ENCODE peak calls at places on chromosome 14, in six cellular contexts. G is osteoblast, I is left lung, H is tibial artery, N is neural progenitor cell, O is lower lobe of right lung. V is an unnamed sample.
A peak's percentile ranks its signal among the peaks of the same experiment; 100 is the strongest.

GRCh38 chr14:51873221-51873893 is 12.9 kb downstream of the GNG2 start:
- DNase-seq in G (peak; percentile 58), I (no peak), H (no peak), N (no peak), O (no peak), V (no peak)

GRCh38 chr14:100575266-100575995 is 11.8 kb downstream of the BEGAIN start:
- DNase-seq in G (no peak), I (no peak), H (no peak), N (no peak), O (no peak), V (no peak)

GRCh38 chr14:101500681-101501080 is 60.6 kb upstream of the DIO3 start:
- DNase-seq in G (peak; percentile 81), I (peak; percentile 19), H (peak; percentile 16), N (no peak), O (no peak), V (no peak)

GRCh38 chr14:69880851-69881250 is 1.6 kb downstream of the SMOC1 start:
- DNase-seq in G (no peak), I (no peak), H (no peak), N (peak; percentile 10), O (no peak), V (no peak)

GRCh38 chr14:36672095-36672494 is 10.4 kb downstream of the PAX9 start:
- DNase-seq in G (no peak), I (no peak), H (no peak), N (no peak), O (no peak), V (no peak)

GRCh38 chr14:51004352-51004800 is 60.1 kb upstream of the PYGL start:
- DNase-seq in G (no peak), I (peak; percentile 48), H (no peak), N (no peak), O (peak; percentile 50), V (no peak)

GRCh38 chr14:101514136-101514535 is 47.2 kb upstream of the DIO3 start:
- DNase-seq in G (no peak), I (no peak), H (no peak), N (no peak), O (no peak), V (no peak)

GRCh38 chr14:69131176-69131575 is 21.7 kb downstream of the DCAF5 start:
- DNase-seq in G (no peak), I (no peak), H (no peak), N (peak; percentile 74), O (no peak), V (no peak)

GRCh38 chr14:21053184-21054122 is 4.2 kb upstream of the RNASE8 start:
- DNase-seq in G (no peak), I (no peak), H (no peak), N (no peak), O (no peak), V (no peak)

GRCh38 chr14:33404054-33404453 is 465.4 kb downstream of the NPAS3 start:
- DNase-seq in G (no peak), I (no peak), H (no peak), N (no peak), O (no peak), V (no peak)

GRCh38 chr14:101475468-101476257 is 85.6 kb upstream of the DIO3 start:
- DNase-seq in G (peak; percentile 98), I (peak; percentile 31), H (peak; percentile 69), N (no peak), O (no peak), V (no peak)

GRCh38 chr14:37977481-37977880 is 230.2 kb upstream of the SSTR1 start:
- DNase-seq in G (no peak), I (no peak), H (no peak), N (no peak), O (no peak), V (no peak)

GRCh38 chr14:52835122-52835903 is 43.9 kb upstream of the GNPNAT1 start:
- DNase-seq in G (peak; percentile 65), I (peak; percentile 71), H (no peak), N (peak; percentile 39), O (no peak), V (no peak)

GRCh38 chr14:93207468-93208308 is 632 bp downstream of the UBR7 start:
- DNase-seq in G (peak; percentile 86), I (no peak), H (peak; percentile 72), N (peak; percentile 79), O (no peak), V (no peak)

GRCh38 chr14:31934767-31935266 is 142.3 kb upstream of the ARHGAP5 start:
- DNase-seq in G (no peak), I (no peak), H (no peak), N (peak; percentile 69), O (no peak), V (peak; percentile 6)

GRCh38 chr14:91228112-91229004 is 16.1 kb downstream of the GPR68 start:
- DNase-seq in G (peak; percentile 90), I (no peak), H (no peak), N (no peak), O (no peak), V (peak; percentile 74)

GRCh38 chr14:106551265-106551664 is 1024.9 kb downstream of the TMEM121 start:
- DNase-seq in G (no peak), I (no peak), H (no peak), N (no peak), O (no peak), V (no peak)

GRCh38 chr14:106562451-106562850 is 1036.1 kb downstream of the TMEM121 start:
- DNase-seq in G (no peak), I (no peak), H (no peak), N (no peak), O (no peak), V (no peak)

GRCh38 chr14:106556665-106557289 is 1030.4 kb downstream of the TMEM121 start:
- DNase-seq in G (no peak), I (no peak), H (no peak), N (no peak), O (peak; percentile 77), V (peak; percentile 69)
- TF ChIP-seq CTCF in G (no peak), I (peak; percentile 65), H (no peak), N (peak; percentile 27), O (peak; percentile 72), V (peak; percentile 96)

DNA sequence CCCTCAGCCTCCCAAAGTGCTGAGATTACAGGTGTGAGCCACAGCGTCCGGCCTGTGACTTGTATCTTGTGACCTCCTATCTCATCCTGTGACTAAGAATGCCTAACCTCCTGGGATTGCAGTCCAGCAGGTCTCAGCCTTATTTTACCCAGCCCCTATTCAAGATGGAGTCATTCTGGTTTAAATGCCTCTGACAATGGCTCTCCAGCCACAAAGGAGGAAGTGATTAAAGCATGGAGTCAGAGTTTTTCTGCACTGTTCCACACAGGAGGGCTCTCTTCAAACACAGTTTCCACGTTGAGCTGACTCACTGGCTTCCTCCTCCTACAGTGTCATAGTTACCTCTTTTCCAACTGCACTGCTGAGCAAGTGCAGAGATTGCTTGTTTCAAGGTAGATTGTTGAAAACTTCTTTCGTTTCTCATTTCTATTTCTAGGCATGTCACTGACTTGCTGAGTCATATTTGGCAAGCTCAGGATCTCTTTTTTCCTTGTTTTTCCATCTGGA is 383.8 kb downstream of the PCNX1 start:
- DNase-seq in G (no peak), I (peak; percentile 35), H (no peak), N (no peak), O (no peak), V (no peak)
- H3K27ac ChIP-seq in G (peak overlapping the region; percentile 67), I (no peak overlapping the region), H (peak overlapping the region; percentile 47), N (no peak overlapping the region), O (no peak overlapping the region), V (no peak overlapping the region)

DNA sequence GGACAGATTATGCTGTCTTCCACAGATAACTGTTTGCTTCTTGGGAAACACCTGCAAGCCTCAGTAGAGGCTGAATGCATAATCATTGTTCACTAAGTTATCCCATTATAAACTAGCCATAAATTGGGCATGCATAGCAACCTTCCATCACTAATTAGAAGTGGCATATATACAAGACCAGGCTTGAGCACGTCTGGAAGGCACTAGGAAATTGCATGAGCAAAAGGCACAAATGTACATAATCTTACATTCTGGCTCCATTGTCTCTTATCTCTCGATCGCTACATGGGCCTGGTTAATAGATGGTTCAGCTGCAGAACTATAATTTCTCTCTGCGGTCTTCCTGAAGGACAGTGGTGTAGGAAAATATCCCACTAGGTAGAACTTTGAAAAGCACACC is 679.2 kb downstream of the RPL10L start:
- DNase-seq in G (no peak), I (no peak), H (no peak), N (no peak), O (no peak), V (no peak)
- H3K9me3 ChIP-seq in G (peaks cover 3% of the 10 kb centered on the region), I (no peaks in the 10 kb centered on the region), H (no peaks in the 10 kb centered on the region), N (no peaks in the 10 kb centered on the region), O (no peaks in the 10 kb centered on the region), V (no peaks in the 10 kb centered on the region)

DNA sequence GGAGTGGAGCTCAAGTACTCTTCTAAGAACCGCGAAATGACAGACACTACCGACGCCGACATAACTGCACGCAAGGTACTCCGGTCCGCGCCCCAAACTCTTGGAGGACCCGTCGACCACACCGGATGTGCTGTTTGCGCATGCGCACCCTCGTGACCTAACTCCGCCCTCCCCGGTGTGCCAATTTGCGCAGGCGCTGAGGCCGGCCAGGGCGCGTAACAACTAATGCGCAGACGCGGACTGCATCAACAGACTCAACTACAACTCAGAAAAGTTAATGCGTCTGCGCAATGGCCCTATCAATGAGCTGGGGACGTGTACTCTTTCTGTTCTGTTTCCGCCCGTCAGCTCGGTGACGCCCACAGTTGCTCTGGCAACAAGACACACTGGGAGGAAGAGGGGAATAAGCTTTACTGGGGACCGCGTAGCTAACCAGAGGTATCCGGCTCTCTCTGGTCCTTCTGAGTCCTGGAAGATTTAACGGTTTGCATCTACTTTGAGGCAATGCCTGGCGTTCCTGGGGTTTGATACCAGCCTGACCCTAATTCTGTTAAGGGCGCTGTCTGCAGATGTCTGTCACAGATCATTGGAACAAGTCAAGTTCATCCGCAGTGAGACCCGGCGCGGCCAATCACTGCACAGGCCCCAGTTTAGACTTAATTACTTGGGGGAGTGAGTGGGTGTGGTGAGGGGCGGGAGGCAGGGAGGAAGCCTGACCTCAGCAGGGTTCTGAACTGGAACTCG is at the start of gene DAD1:
- DNase-seq in G (peak; percentile 98), I (peak; percentile 98), H (peak; percentile 99), N (peak; percentile 100), O (peak; percentile 97), V (peak; percentile 98)
- TF ChIP-seq CTCF in G (no peak), I (no peak), H (no peak), N (peak; percentile 33), O (no peak), V (no peak)

DNA sequence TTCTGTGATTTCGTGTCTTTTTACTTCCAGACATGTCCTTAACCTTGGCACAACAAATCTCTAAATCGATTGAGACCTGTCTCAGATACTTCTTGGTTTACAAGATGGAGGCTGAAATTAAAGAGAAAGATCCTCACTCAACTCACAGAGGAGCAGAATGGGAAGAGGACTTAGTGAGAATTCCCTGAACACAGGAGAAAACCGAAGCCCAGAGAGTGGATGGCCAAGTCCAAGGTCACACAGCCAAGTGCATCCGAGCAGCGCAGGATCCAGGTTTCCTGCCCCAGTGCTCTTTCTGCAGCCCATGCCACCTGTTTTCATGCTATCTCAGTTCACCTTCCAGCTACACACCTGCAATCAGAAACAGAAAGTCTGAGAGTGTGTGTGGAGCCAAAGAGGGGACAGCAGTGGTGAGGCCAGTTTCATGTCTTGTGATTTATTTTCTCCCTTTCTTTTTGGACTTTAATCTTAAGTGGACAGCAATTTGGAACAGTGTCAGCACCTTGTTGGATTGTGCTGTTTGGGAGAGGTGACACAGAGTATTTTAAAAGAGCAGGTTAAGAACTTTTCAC is 22.9 kb upstream of the TCL1B start:
- DNase-seq in G (no peak), I (no peak), H (no peak), N (no peak), O (no peak), V (no peak)
- H3K27ac ChIP-seq in G (no peak overlapping the region), I (no peak overlapping the region), H (no peak overlapping the region), N (no peak overlapping the region), O (no peak overlapping the region), V (no peak overlapping the region)

V was measured in CD4-positive, alpha-beta T cell.